ENCODE peak calls at places on chromosomes 1 and 21, in seven cellular contexts. One of them, this sample, is unnamed.

GRCh38 chr1:31904339-31905092 is 33.7 kb downstream of the PTP4A2 start:
- DNase-seq in bronchial epithelial cell: peak
- DNase-seq in mucosa of descending colon: no peak
- DNase-seq in heart left ventricle: no peak
- DNase-seq in tibial nerve: no peak
- DNase-seq in HFF-Myc: no peak
- DNase-seq in brain microvascular endothelial cell: no peak
- DNase-seq in this sample: no peak

GRCh38 chr21:41611966-41612606 is 104.1 kb upstream of the TMPRSS2 start:
- DNase-seq in brain microvascular endothelial cell: no peak
- DNase-seq in heart left ventricle: no peak
- DNase-seq in mucosa of descending colon: peak
- DNase-seq in tibial nerve: no peak
- DNase-seq in bronchial epithelial cell: peak
- DNase-seq in HFF-Myc: no peak
- DNase-seq in this sample: no peak

GRCh38 chr1:31575373-31576140 is 758 bp upstream of the TINAGL1 start:
- DNase-seq in mucosa of descending colon: peak
- DNase-seq in heart left ventricle: no peak
- DNase-seq in HFF-Myc: no peak
- DNase-seq in tibial nerve: no peak
- DNase-seq in brain microvascular endothelial cell: no peak
- DNase-seq in bronchial epithelial cell: peak
- DNase-seq in this sample: no peak

GRCh38 chr1:38991638-38992449 is 768 bp downstream of the AKIRIN1 start:
- DNase-seq in tibial nerve: no peak
- DNase-seq in HFF-Myc: no peak
- DNase-seq in mucosa of descending colon: peak
- DNase-seq in heart left ventricle: peak
- DNase-seq in bronchial epithelial cell: no peak
- DNase-seq in brain microvascular endothelial cell: peak
- DNase-seq in this sample: no peak

GRCh38 chr1:231856894-231857293 is 230.3 kb downstream of the DISC1 start:
- DNase-seq in HFF-Myc: no peak
- DNase-seq in tibial nerve: no peak
- DNase-seq in bronchial epithelial cell: no peak
- DNase-seq in heart left ventricle: no peak
- DNase-seq in mucosa of descending colon: no peak
- DNase-seq in brain microvascular endothelial cell: no peak
- DNase-seq in this sample: no peak

GRCh38 chr21:45756669-45757068 is 113.1 kb downstream of the PCBP3 start:
- DNase-seq in bronchial epithelial cell: no peak
- DNase-seq in heart left ventricle: no peak
- DNase-seq in mucosa of descending colon: no peak
- DNase-seq in tibial nerve: no peak
- DNase-seq in HFF-Myc: no peak
- DNase-seq in brain microvascular endothelial cell: no peak
- DNase-seq in this sample: no peak

GRCh38 chr1:11738783-11739182 is 2.8 kb downstream of the AGTRAP start:
- DNase-seq in HFF-Myc: no peak
- DNase-seq in bronchial epithelial cell: no peak
- DNase-seq in mucosa of descending colon: no peak
- DNase-seq in brain microvascular endothelial cell: no peak
- DNase-seq in tibial nerve: no peak
- DNase-seq in heart left ventricle: no peak
- DNase-seq in this sample: no peak

GRCh38 chr1:5650283-5651026 is 341.8 kb downstream of the NPHP4 start:
- DNase-seq in brain microvascular endothelial cell: no peak
- DNase-seq in bronchial epithelial cell: no peak
- DNase-seq in tibial nerve: no peak
- DNase-seq in heart left ventricle: no peak
- DNase-seq in HFF-Myc: no peak
- DNase-seq in mucosa of descending colon: no peak
- DNase-seq in this sample: no peak

GRCh38 chr1:8303141-8303540 is 14.8 kb upstream of the SLC45A1 start:
- DNase-seq in HFF-Myc: no peak
- DNase-seq in tibial nerve: no peak
- DNase-seq in bronchial epithelial cell: peak
- DNase-seq in brain microvascular endothelial cell: peak
- DNase-seq in mucosa of descending colon: no peak
- DNase-seq in heart left ventricle: no peak
- DNase-seq in this sample: no peak

GRCh38 chr1:155978973-155979429 is 654 bp upstream of the ARHGEF2 start:
- DNase-seq in heart left ventricle: peak
- DNase-seq in tibial nerve: no peak
- DNase-seq in mucosa of descending colon: peak
- DNase-seq in brain microvascular endothelial cell: no peak
- DNase-seq in bronchial epithelial cell: no peak
- DNase-seq in HFF-Myc: no peak
- DNase-seq in this sample: no peak

GRCh38 chr1:33470495-33471012 is 1.9 kb upstream of the ZSCAN20 start:
- DNase-seq in tibial nerve: peak
- DNase-seq in bronchial epithelial cell: peak
- DNase-seq in brain microvascular endothelial cell: peak
- DNase-seq in HFF-Myc: peak
- DNase-seq in mucosa of descending colon: peak
- DNase-seq in heart left ventricle: peak
- DNase-seq in this sample: peak

GRCh38 chr1:13807213-13807612 is 107.2 kb downstream of the PRDM2 start:
- DNase-seq in brain microvascular endothelial cell: peak
- DNase-seq in bronchial epithelial cell: peak
- DNase-seq in HFF-Myc: no peak
- DNase-seq in mucosa of descending colon: peak
- DNase-seq in tibial nerve: no peak
- DNase-seq in heart left ventricle: no peak
- DNase-seq in this sample: no peak

GRCh38 chr1:226942392-226942791 is 2.3 kb downstream of the COQ8A start:
- DNase-seq in tibial nerve: no peak
- DNase-seq in mucosa of descending colon: no peak
- DNase-seq in brain microvascular endothelial cell: no peak
- DNase-seq in bronchial epithelial cell: no peak
- DNase-seq in heart left ventricle: no peak
- DNase-seq in HFF-Myc: no peak
- DNase-seq in this sample: no peak

GRCh38 chr21:19941626-19942025 is 1056.6 kb upstream of the NCAM2 start:
- DNase-seq in heart left ventricle: no peak
- DNase-seq in mucosa of descending colon: no peak
- DNase-seq in tibial nerve: no peak
- DNase-seq in brain microvascular endothelial cell: no peak
- DNase-seq in bronchial epithelial cell: no peak
- DNase-seq in HFF-Myc: no peak
- DNase-seq in this sample: no peak

GRCh38 chr1:160007577-160008200 is 24.1 kb downstream of the PIGM start:
- DNase-seq in mucosa of descending colon: no peak
- DNase-seq in bronchial epithelial cell: no peak
- DNase-seq in brain microvascular endothelial cell: no peak
- DNase-seq in HFF-Myc: no peak
- DNase-seq in heart left ventricle: no peak
- DNase-seq in tibial nerve: no peak
- DNase-seq in this sample: peak

GRCh38 chr21:33703750-33704606 is 61.7 kb downstream of the ITSN1 start:
- DNase-seq in mucosa of descending colon: no peak
- DNase-seq in tibial nerve: no peak
- DNase-seq in brain microvascular endothelial cell: no peak
- DNase-seq in heart left ventricle: no peak
- DNase-seq in bronchial epithelial cell: no peak
- DNase-seq in HFF-Myc: no peak
- DNase-seq in this sample: no peak

GRCh38 chr21:41634211-41634694 is 126.3 kb upstream of the TMPRSS2 start:
- DNase-seq in tibial nerve: no peak
- DNase-seq in brain microvascular endothelial cell: no peak
- DNase-seq in mucosa of descending colon: peak
- DNase-seq in bronchial epithelial cell: peak
- DNase-seq in heart left ventricle: no peak
- DNase-seq in HFF-Myc: no peak
- DNase-seq in this sample: no peak

GRCh38 chr1:229582011-229582694 is 23.6 kb upstream of the ABCB10 start:
- DNase-seq in bronchial epithelial cell: peak
- DNase-seq in heart left ventricle: peak
- DNase-seq in mucosa of descending colon: no peak
- DNase-seq in brain microvascular endothelial cell: no peak
- DNase-seq in HFF-Myc: no peak
- DNase-seq in tibial nerve: no peak
- DNase-seq in this sample: no peak

GRCh38 chr21:33069994-33070811 is at the start of gene OLIG1:
- DNase-seq in tibial nerve: no peak
- DNase-seq in brain microvascular endothelial cell: no peak
- DNase-seq in HFF-Myc: no peak
- DNase-seq in mucosa of descending colon: peak
- DNase-seq in bronchial epithelial cell: no peak
- DNase-seq in heart left ventricle: peak
- DNase-seq in this sample: no peak

GRCh38 chr1:20887269-20887668 is 100.2 kb upstream of the HP1BP3 start:
- DNase-seq in heart left ventricle: no peak
- DNase-seq in tibial nerve: no peak
- DNase-seq in HFF-Myc: no peak
- DNase-seq in brain microvascular endothelial cell: no peak
- DNase-seq in mucosa of descending colon: no peak
- DNase-seq in bronchial epithelial cell: no peak
- DNase-seq in this sample: no peak

GRCh38 chr1:78297828-78298227 is 192.9 kb upstream of the PTGFR start:
- DNase-seq in bronchial epithelial cell: no peak
- DNase-seq in mucosa of descending colon: no peak
- DNase-seq in tibial nerve: no peak
- DNase-seq in HFF-Myc: peak
- DNase-seq in brain microvascular endothelial cell: no peak
- DNase-seq in heart left ventricle: no peak
- DNase-seq in this sample: no peak

GRCh38 chr1:35557118-35557610 is at the start of gene KIAA0319L:
- DNase-seq in mucosa of descending colon: peak
- DNase-seq in HFF-Myc: no peak
- DNase-seq in tibial nerve: no peak
- DNase-seq in bronchial epithelial cell: no peak
- DNase-seq in heart left ventricle: peak
- DNase-seq in brain microvascular endothelial cell: no peak
- DNase-seq in this sample: no peak

DNA sequence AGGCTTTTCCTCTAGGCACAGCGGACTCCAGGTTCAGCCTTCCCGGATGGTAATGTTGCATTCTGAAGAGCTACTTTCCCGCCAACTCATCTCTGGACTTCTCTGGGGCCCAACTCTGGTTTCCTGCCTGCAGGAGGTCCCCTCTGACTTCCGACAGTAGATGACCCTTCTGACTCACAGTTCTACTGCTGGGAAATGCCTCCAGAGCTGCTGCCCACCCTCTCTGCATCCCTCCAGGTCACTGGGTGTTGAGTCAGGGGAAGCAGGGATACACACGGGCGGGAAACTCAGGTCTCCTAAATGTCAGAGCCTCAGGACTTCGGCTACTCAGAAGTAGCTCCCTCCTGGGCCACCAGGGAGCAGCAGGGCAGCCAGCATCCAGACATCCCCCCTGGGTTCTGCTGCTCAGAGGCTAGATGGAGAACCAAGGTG is 2.1 kb upstream of the KIF21B start:
- DNase-seq in brain microvascular endothelial cell: peak
- DNase-seq in heart left ventricle: no peak
- DNase-seq in bronchial epithelial cell: no peak
- DNase-seq in HFF-Myc: no peak
- DNase-seq in mucosa of descending colon: no peak
- DNase-seq in tibial nerve: no peak
- DNase-seq in this sample: no peak
- TF ChIP-seq CTCF in brain microvascular endothelial cell: peak
- TF ChIP-seq CTCF in heart left ventricle: no peak
- TF ChIP-seq CTCF in bronchial epithelial cell: peak
- TF ChIP-seq CTCF in HFF-Myc: peak
- TF ChIP-seq CTCF in mucosa of descending colon: no peak
- TF ChIP-seq CTCF in tibial nerve: no peak
- TF ChIP-seq CTCF in this sample: peak

DNA sequence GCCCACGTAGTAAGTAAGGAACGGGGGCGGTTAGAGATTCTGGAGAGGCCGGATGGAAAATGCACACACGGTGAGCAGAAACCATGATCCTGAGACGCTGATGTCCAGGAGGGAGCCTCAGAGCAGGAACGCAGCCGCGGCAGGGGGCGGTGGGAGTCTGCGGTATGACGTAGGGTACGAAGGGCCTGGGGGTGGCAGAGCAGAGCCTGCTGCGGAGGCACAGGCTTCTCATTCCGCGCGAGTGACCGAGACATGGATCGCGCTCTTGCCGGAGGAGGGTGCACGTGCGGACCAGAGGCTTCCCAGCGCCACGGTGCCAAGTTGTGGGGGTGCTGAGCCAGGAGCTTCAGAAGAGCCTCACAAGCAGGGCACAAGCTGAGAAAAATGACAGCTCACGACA is 176.2 kb downstream of the KIF26B start:
- DNase-seq in mucosa of descending colon: no peak
- DNase-seq in HFF-Myc: no peak
- DNase-seq in heart left ventricle: no peak
- DNase-seq in bronchial epithelial cell: no peak
- DNase-seq in tibial nerve: no peak
- DNase-seq in brain microvascular endothelial cell: no peak
- DNase-seq in this sample: no peak
- TF ChIP-seq CTCF in mucosa of descending colon: no peak
- TF ChIP-seq CTCF in HFF-Myc: no peak
- TF ChIP-seq CTCF in heart left ventricle: no peak
- TF ChIP-seq CTCF in bronchial epithelial cell: no peak
- TF ChIP-seq CTCF in tibial nerve: no peak
- TF ChIP-seq CTCF in brain microvascular endothelial cell: no peak
- TF ChIP-seq CTCF in this sample: no peak

GRCh38 chr1:91026777-91027176 is 4.9 kb upstream of the ZNF644 start:
- DNase-seq in brain microvascular endothelial cell: peak
- DNase-seq in mucosa of descending colon: no peak
- DNase-seq in heart left ventricle: no peak
- DNase-seq in HFF-Myc: no peak
- DNase-seq in tibial nerve: no peak
- DNase-seq in bronchial epithelial cell: peak
- DNase-seq in this sample: no peak
- TF ChIP-seq CTCF in brain microvascular endothelial cell: peak
- TF ChIP-seq CTCF in mucosa of descending colon: no peak
- TF ChIP-seq CTCF in heart left ventricle: no peak
- TF ChIP-seq CTCF in HFF-Myc: peak
- TF ChIP-seq CTCF in tibial nerve: no peak
- TF ChIP-seq CTCF in bronchial epithelial cell: peak
- TF ChIP-seq CTCF in this sample: no peak

GRCh38 chr21:44485254-44485793 is 30.0 kb downstream of the LRRC3 start:
- DNase-seq in tibial nerve: no peak
- DNase-seq in heart left ventricle: no peak
- DNase-seq in brain microvascular endothelial cell: no peak
- DNase-seq in bronchial epithelial cell: no peak
- DNase-seq in HFF-Myc: no peak
- DNase-seq in mucosa of descending colon: no peak
- DNase-seq in this sample: no peak

GRCh38 chr21:44485796-44486195 is 30.5 kb downstream of the LRRC3 start:
- DNase-seq in brain microvascular endothelial cell: no peak
- DNase-seq in heart left ventricle: no peak
- DNase-seq in HFF-Myc: no peak
- DNase-seq in bronchial epithelial cell: no peak
- DNase-seq in tibial nerve: no peak
- DNase-seq in mucosa of descending colon: no peak
- DNase-seq in this sample: no peak

GRCh38 chr21:44489962-44490361 is 34.7 kb downstream of the LRRC3 start:
- DNase-seq in tibial nerve: no peak
- DNase-seq in heart left ventricle: no peak
- DNase-seq in mucosa of descending colon: no peak
- DNase-seq in bronchial epithelial cell: no peak
- DNase-seq in brain microvascular endothelial cell: no peak
- DNase-seq in HFF-Myc: no peak
- DNase-seq in this sample: no peak

GRCh38 chr21:44486302-44486701 is 31.0 kb downstream of the LRRC3 start:
- DNase-seq in mucosa of descending colon: no peak
- DNase-seq in heart left ventricle: no peak
- DNase-seq in tibial nerve: no peak
- DNase-seq in bronchial epithelial cell: no peak
- DNase-seq in brain microvascular endothelial cell: no peak
- DNase-seq in HFF-Myc: no peak
- DNase-seq in this sample: no peak

GRCh38 chr21:44487831-44488230 is 32.5 kb downstream of the LRRC3 start:
- DNase-seq in tibial nerve: no peak
- DNase-seq in brain microvascular endothelial cell: peak
- DNase-seq in HFF-Myc: no peak
- DNase-seq in bronchial epithelial cell: no peak
- DNase-seq in heart left ventricle: no peak
- DNase-seq in mucosa of descending colon: no peak
- DNase-seq in this sample: no peak
- TF ChIP-seq CTCF in tibial nerve: no peak
- TF ChIP-seq CTCF in brain microvascular endothelial cell: peak
- TF ChIP-seq CTCF in HFF-Myc: peak
- TF ChIP-seq CTCF in bronchial epithelial cell: peak
- TF ChIP-seq CTCF in heart left ventricle: no peak
- TF ChIP-seq CTCF in mucosa of descending colon: no peak
- TF ChIP-seq CTCF in this sample: peak